ENCODE peak calls at places on chromosomes 4 and X, in six cellular contexts. O is left cardiac atrium, H is body of pancreas, Q is nephron progenitor cell, J is A549, D is PC-3. K is an unnamed sample.

GRCh38 chrX:39726810-39727209 is 370.9 kb downstream of the BCOR start:
- DNase-seq in D (no peak), Q (no peak), O (peak), J (no peak), H (no peak), K (peak)

GRCh38 chrX:102835504-102836146 is 101.4 kb upstream of the RAB40AL start:
- DNase-seq in O (no peak), D (peak), H (peak), J (no peak), Q (no peak), K (no peak)

GRCh38 chr4:59698041-59698440 is 1502.1 kb upstream of the ADGRL3 start:
- DNase-seq in J (no peak), O (no peak), H (no peak), Q (no peak), D (no peak), K (no peak)

GRCh38 chr4:183099537-183100297 is 660 bp downstream of the WWC2 start:
- DNase-seq in Q (peak), H (peak), D (peak), J (peak), O (peak), K (peak)

GRCh38 chrX:47321386-47321785 is 49.0 kb upstream of the ZNF157 start:
- DNase-seq in Q (peak), J (no peak), H (peak), O (peak), D (no peak), K (no peak)

GRCh38 chr4:164439037-164439436 is 314.9 kb upstream of the SMIM31 start:
- DNase-seq in H (no peak), O (no peak), Q (no peak), J (no peak), D (no peak), K (no peak)

GRCh38 chrX:24023972-24024664 is 2.9 kb downstream of the KLHL15 start:
- DNase-seq in O (no peak), D (peak), J (no peak), Q (no peak), H (no peak), K (no peak)

GRCh38 chr4:141845901-141846300 is 209.5 kb downstream of the IL15 start:
- DNase-seq in O (no peak), H (no peak), J (no peak), D (peak), Q (no peak), K (no peak)

GRCh38 chr4:57193164-57193810 is 83.1 kb upstream of the IGFBP7 start:
- DNase-seq in J (no peak), Q (no peak), D (no peak), H (no peak), O (no peak), K (no peak)

GRCh38 chr4:152289963-152290362 is 245.9 kb downstream of the FBXW7 start:
- DNase-seq in D (no peak), J (no peak), Q (no peak), H (no peak), O (no peak), K (no peak)

GRCh38 chr4:111631157-111631999 is 513.9 kb upstream of the FAM241A start:
- DNase-seq in D (peak), H (no peak), Q (no peak), J (no peak), O (no peak), K (no peak)

GRCh38 chr4:89242864-89243740 is 64.5 kb downstream of the GPRIN3 start:
- DNase-seq in H (no peak), O (no peak), J (no peak), D (no peak), Q (no peak), K (no peak)

GRCh38 chrX:651922-652775 is 21.6 kb downstream of the SHOX start:
- DNase-seq in J (no peak), O (no peak), H (no peak), Q (no peak), D (no peak), K (no peak)

GRCh38 chrX:103211012-103211715 is 3.7 kb upstream of the BEX4 start:
- DNase-seq in D (peak), Q (peak), H (peak), O (peak), J (peak), K (peak)

GRCh38 chr4:106032851-106033286 is 137.6 kb downstream of the NPNT start:
- DNase-seq in H (no peak), J (no peak), D (no peak), Q (no peak), O (no peak), K (peak)

GRCh38 chr4:184598753-184599491 is 50.3 kb downstream of the CASP3 start:
- DNase-seq in Q (no peak), H (no peak), O (peak), J (no peak), D (no peak), K (no peak)

GRCh38 chr4:66577922-66578321 is 907.6 kb upstream of the EPHA5 start:
- DNase-seq in Q (no peak), H (no peak), O (no peak), D (peak), J (no peak), K (no peak)

GRCh38 chr4:23297327-23297726 is 592.5 kb downstream of the PPARGC1A start:
- DNase-seq in Q (no peak), O (no peak), H (no peak), J (no peak), D (peak), K (no peak)

GRCh38 chr4:13355036-13355910 is 128.9 kb downstream of the RAB28 start:
- DNase-seq in J (no peak), D (no peak), O (no peak), Q (no peak), H (no peak), K (no peak)

GRCh38 chrX:109345866-109346265 is 136.0 kb downstream of the GUCY2F start:
- DNase-seq in J (no peak), O (no peak), D (no peak), Q (no peak), H (no peak), K (no peak)

GRCh38 chrX:152819732-152820131 is 10.8 kb downstream of the CETN2 start:
- DNase-seq in O (no peak), Q (no peak), J (no peak), D (peak), H (no peak), K (no peak)

GRCh38 chrX:107731831-107732502 is 43.6 kb downstream of the TSC22D3 start:
- DNase-seq in J (peak), Q (peak), H (peak), O (peak), D (peak), K (peak)

GRCh38 chr4:86033171-86033570 is 326.7 kb downstream of the MAPK10 start:
- DNase-seq in H (peak), J (no peak), O (peak), D (peak), Q (no peak), K (no peak)

GRCh38 chrX:12137982-12138365 is 299 bp upstream of the FRMPD4 start:
- DNase-seq in O (no peak), Q (peak), H (no peak), D (peak), J (no peak), K (no peak)

GRCh38 chr4:2366252-2367192 is 51.9 kb downstream of the ZFYVE28 start:
- DNase-seq in D (no peak), O (no peak), J (no peak), H (no peak), Q (no peak), K (no peak)

GRCh38 chr4:89067407-89067806 is 10.4 kb upstream of the FAM13A start:
- DNase-seq in O (no peak), D (no peak), J (no peak), H (no peak), Q (no peak), K (no peak)

GRCh38 chr4:183444149-183444952 is at the start of gene CDKN2AIP:
- DNase-seq in Q (peak), O (peak), J (peak), H (peak), D (peak), K (peak)

GRCh38 chrX:14064632-14065432 is 35.1 kb upstream of the GEMIN8 start:
- DNase-seq in O (no peak), Q (no peak), D (peak), J (peak), H (no peak), K (no peak)

GRCh38 chr4:79198886-79199591 is 126.8 kb downstream of the NAA11 start:
- DNase-seq in J (no peak), D (no peak), H (no peak), Q (no peak), O (no peak), K (no peak)

GRCh38 chr4:58553031-58553430 is 1442.8 kb upstream of the IGFBP7 start:
- DNase-seq in O (no peak), H (no peak), J (no peak), Q (no peak), D (no peak), K (no peak)

GRCh38 chrX:9707306-9708015 is 58.2 kb downstream of the GPR143 start:
- DNase-seq in J (no peak), D (no peak), H (no peak), Q (no peak), O (no peak), K (no peak)

GRCh38 chr4:1403591-1404572 is 2.4 kb downstream of the NKX1-1 start:
- DNase-seq in H (no peak), Q (peak), O (no peak), D (no peak), J (no peak), K (peak)

GRCh38 chr4:15414601-15415091 is 13.2 kb upstream of the C1QTNF7 start:
- DNase-seq in D (peak), J (no peak), Q (no peak), H (no peak), O (no peak), K (no peak)

GRCh38 chrX:47283015-47283771 is 50.4 kb downstream of the USP11 start:
- DNase-seq in J (no peak), Q (peak), O (peak), H (no peak), D (no peak), K (peak)

GRCh38 chr4:70704333-70705145 is 16.2 kb downstream of the UTP3 start:
- DNase-seq in H (peak), O (peak), J (peak), D (peak), Q (peak), K (peak)

GRCh38 chr4:181006509-181007290 is 1236.5 kb upstream of the TENM3 start:
- DNase-seq in D (no peak), O (no peak), H (no peak), J (no peak), Q (no peak), K (no peak)

GRCh38 chrX:135923353-135923752 is 29.8 kb downstream of the SAGE1 start:
- DNase-seq in H (no peak), Q (peak), J (peak), D (peak), O (no peak), K (no peak)

GRCh38 chr4:29711226-29711625 is 1008.9 kb upstream of the PCDH7 start:
- DNase-seq in Q (no peak), D (peak), O (no peak), J (no peak), H (no peak), K (no peak)

GRCh38 chr4:27381806-27382205 is 521.2 kb downstream of the STIM2 start:
- DNase-seq in Q (no peak), H (no peak), J (no peak), O (no peak), D (peak), K (no peak)